ENCODE peak calls at places on chromosome 20, in six cellular contexts. G is stomach, Q is mesendoderm, N is fibroblast of lung, I is breast epithelium, O is neuronal stem cell. U is an unnamed sample. For H3K36me3 and H3K27me3, the result is how much of the 10 kb centered on the place peaks cover.

GRCh38 chr20:45337367-45338120 is 10.7 kb downstream of the SDC4 start:
- DNase-seq in G (peak), Q (peak), N (peak), I (peak), O (no peak), U (peak)

GRCh38 chr20:10674684-10675455 is 1.1 kb upstream of the JAG1 start:
- DNase-seq in G (peak), Q (peak), N (peak), I (peak), O (peak), U (no peak)

GRCh38 chr20:63092660-63093215 is 86.0 kb upstream of the BHLHE23 start:
- DNase-seq in G (no peak), Q (no peak), N (no peak), I (peak), O (no peak), U (no peak)

GRCh38 chr20:56360899-56361199 is 2.1 kb downstream of the FAM210B start:
- DNase-seq in G (no peak), Q (no peak), N (no peak), I (no peak), O (no peak), U (no peak)

GRCh38 chr20:2751868-2752630 is 48.4 kb downstream of the CPXM1 start:
- DNase-seq in G (peak), Q (no peak), N (no peak), I (no peak), O (no peak), U (no peak)

GRCh38 chr20:64205611-64206026 is 41.4 kb downstream of the MYT1 start:
- DNase-seq in G (no peak), Q (no peak), N (no peak), I (no peak), O (no peak), U (peak)

GRCh38 chr20:56003966-56004365 is 1.4 kb downstream of the CBLN4 start:
- DNase-seq in G (no peak), Q (peak), N (peak), I (no peak), O (peak), U (no peak)

GRCh38 chr20:9503530-9504251 is 10.7 kb upstream of the LAMP5 start:
- DNase-seq in G (no peak), Q (peak), N (peak), I (no peak), O (no peak), U (peak)

GRCh38 chr20:17505664-17506517 is 25.3 kb downstream of the BFSP1 start:
- DNase-seq in G (no peak), Q (peak), N (peak), I (no peak), O (no peak), U (peak)

GRCh38 chr20:41276317-41276751 is 41.2 kb downstream of the ZHX3 start:
- DNase-seq in G (no peak), Q (no peak), N (no peak), I (no peak), O (peak), U (no peak)

GRCh38 chr20:62085206-62085605 is 19.5 kb upstream of the TAF4 start:
- DNase-seq in G (no peak), Q (no peak), N (no peak), I (no peak), O (no peak), U (no peak)

GRCh38 chr20:61684583-61685235 is 381.0 kb downstream of the TAF4 start:
- DNase-seq in G (no peak), Q (no peak), N (no peak), I (no peak), O (no peak), U (peak)

GRCh38 chr20:51800769-51801219 is 1.5 kb downstream of the SALL4 start:
- DNase-seq in G (peak), Q (peak), N (peak), I (no peak), O (no peak), U (no peak)

GRCh38 chr20:40251284-40251932 is 437.6 kb downstream of the MAFB start:
- DNase-seq in G (no peak), Q (peak), N (no peak), I (no peak), O (no peak), U (peak)

GRCh38 chr20:20831794-20832193 is 119.3 kb upstream of the RALGAPA2 start:
- DNase-seq in G (no peak), Q (no peak), N (no peak), I (no peak), O (no peak), U (no peak)

GRCh38 chr20:23086056-23086551 is at the start of gene CD93:
- DNase-seq in G (no peak), Q (no peak), N (peak), I (no peak), O (no peak), U (no peak)

GRCh38 chr20:19806806-19807691 is 49.0 kb downstream of the RIN2 start:
- DNase-seq in G (no peak), Q (no peak), N (peak), I (no peak), O (no peak), U (peak)

GRCh38 chr20:23203951-23204730 is 118.0 kb upstream of the CD93 start:
- DNase-seq in G (no peak), Q (no peak), N (no peak), I (no peak), O (no peak), U (no peak)

GRCh38 chr20:63330084-63330760 is 30.9 kb downstream of the CHRNA4 start:
- DNase-seq in G (no peak), Q (no peak), N (no peak), I (no peak), O (no peak), U (no peak)

GRCh38 chr20:674936-675452 is 608 bp downstream of the SCRT2 start:
- DNase-seq in G (no peak), Q (no peak), N (no peak), I (no peak), O (no peak), U (no peak)
- H3K4me3 ChIP-seq in G (no peak), Q (no peak), N (no peak), I (no peak), O (no peak), U (no peak)

GRCh38 chr20:48236485-48237055 is 451.3 kb upstream of the SULF2 start:
- DNase-seq in G (no peak), Q (peak), N (no peak), I (no peak), O (no peak), U (no peak)
- H3K36me3 ChIP-seq in G (under half), Q (under half), N (under half), I (under half), O (under half), U (under half)

DNA sequence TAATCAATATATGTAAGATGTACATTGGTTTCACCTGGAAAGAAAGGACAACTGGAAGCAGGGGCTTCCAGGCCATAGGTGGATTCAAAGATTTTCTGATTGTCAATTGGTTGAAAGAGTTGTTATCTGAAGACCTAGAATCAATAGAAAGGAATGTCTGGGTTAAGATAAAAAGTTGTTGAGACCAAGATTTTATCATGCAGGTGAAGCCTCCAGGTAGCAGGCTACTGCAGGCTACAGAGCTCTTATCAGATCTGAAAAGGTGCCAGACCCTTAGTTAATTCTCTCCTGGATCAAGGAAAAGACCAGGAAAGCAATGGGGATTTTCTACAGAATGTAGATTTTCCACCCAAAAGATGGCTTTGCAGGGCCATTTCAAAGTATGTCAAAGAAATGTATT is 487.2 kb downstream of the BTBD3 start:
- DNase-seq in G (no peak), Q (peak), N (no peak), I (no peak), O (no peak), U (no peak)
- H3K27me3 ChIP-seq in G (under half), Q (under half), N (under half), I (under half), O (under half), U (under half)

GRCh38 chr20:34798328-34798727 is 27.1 kb downstream of the NCOA6 start:
- DNase-seq in G (no peak), Q (no peak), N (no peak), I (no peak), O (no peak), U (no peak)
- H3K4me3 ChIP-seq in G (no peak), Q (no peak), N (no peak), I (no peak), O (peak), U (no peak)

GRCh38 chr20:13753436-13754036 is 31.2 kb downstream of the ESF1 start:
- DNase-seq in G (no peak), Q (no peak), N (no peak), I (no peak), O (no peak), U (no peak)
- H3K36me3 ChIP-seq in G (under half), Q (under half), N (under half), I (under half), O (under half), U (under half)

DNA sequence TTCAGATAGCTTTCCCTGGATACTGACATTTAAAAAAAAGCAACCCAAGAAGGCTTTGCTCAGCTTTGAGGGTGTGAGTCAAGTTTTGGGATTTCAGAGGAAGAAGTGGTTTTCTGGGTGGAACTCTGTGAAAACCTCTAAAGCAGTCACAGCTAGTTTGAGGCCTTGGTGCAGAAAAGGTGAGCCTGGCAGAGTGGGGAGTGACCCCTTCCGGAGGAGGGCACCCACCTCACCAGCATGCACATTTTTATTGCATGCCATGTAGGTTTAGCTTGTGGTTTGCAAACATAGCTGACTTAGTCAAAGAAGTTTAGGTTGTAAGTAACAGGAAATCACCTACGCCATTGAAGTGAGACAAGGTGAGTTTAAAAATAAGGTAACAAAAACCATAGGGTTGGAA is 146.8 kb upstream of the PMEPA1 start:
- DNase-seq in G (no peak), Q (no peak), N (no peak), I (no peak), O (no peak), U (no peak)
- H3K27me3 ChIP-seq in G (under half), Q (under half), N (under half), I (under half), O (under half), U (under half)

GRCh38 chr20:25237610-25238318 is 10.1 kb upstream of the PYGB start:
- DNase-seq in G (no peak), Q (peak), N (peak), I (no peak), O (no peak), U (peak)
- H3K4me3 ChIP-seq in G (no peak), Q (no peak), N (no peak), I (no peak), O (no peak), U (no peak)

U was measured in bronchial epithelial cell.